ENCODE peak calls at places on chromosomes 16 and 17, in four cellular contexts. K is DND-41, M is A673, B is Caco-2. P is an unnamed sample. For H3K4me1, the result is how much of the 10 kb centered on the place peaks cover.

GRCh38 chr16:84080813-84081212 is 35.9 kb downstream of the MBTPS1 start:
- DNase-seq in K (no peak), M (no peak), B (no peak), P (no peak)

GRCh38 chr17:61337247-61337812 is 62.3 kb upstream of the TBX2 start:
- DNase-seq in K (no peak), M (no peak), B (no peak), P (no peak)

GRCh38 chr17:13044713-13045112 is 26.9 kb upstream of the ELAC2 start:
- DNase-seq in K (no peak), M (no peak), B (no peak), P (no peak)

GRCh38 chr17:33291248-33292183 is 1.6 kb downstream of the ASIC2 start:
- DNase-seq in K (no peak), M (peak), B (peak), P (no peak)

GRCh38 chr17:27475070-27475673 is 18.9 kb downstream of the KSR1 start:
- DNase-seq in K (no peak), M (no peak), B (no peak), P (no peak)

GRCh38 chr17:8091033-8091687 is 3.6 kb upstream of the ALOX12B start:
- DNase-seq in K (no peak), M (no peak), B (no peak), P (no peak)

GRCh38 chr17:41802961-41803682 is 8.6 kb downstream of the P3H4 start:
- DNase-seq in K (no peak), M (no peak), B (no peak), P (no peak)

GRCh38 chr16:67260426-67261063 is 11.8 kb downstream of the SLC9A5 start:
- DNase-seq in K (no peak), M (no peak), B (peak), P (no peak)

GRCh38 chr16:28097500-28097899 is 34.0 kb upstream of the GSG1L start:
- DNase-seq in K (no peak), M (no peak), B (no peak), P (no peak)

GRCh38 chr17:40618754-40619625 is 28.6 kb downstream of the SMARCE1 start:
- DNase-seq in K (no peak), M (no peak), B (peak), P (no peak)

GRCh38 chr16:86834451-86835035 is 256.2 kb downstream of the FOXL1 start:
- DNase-seq in K (no peak), M (peak), B (peak), P (no peak)

GRCh38 chr16:12818331-12818730 is 14.6 kb upstream of the CPPED1 start:
- DNase-seq in K (no peak), M (no peak), B (no peak), P (no peak)

GRCh38 chr16:86261379-86261778 is 248.9 kb upstream of the FOXF1 start:
- DNase-seq in K (peak), M (peak), B (peak), P (no peak)

GRCh38 chr16:27237229-27238015 is 31.1 kb downstream of the NSMCE1 start:
- DNase-seq in K (peak), M (peak), B (no peak), P (peak)

GRCh38 chr17:64118452-64118979 is 11.4 kb downstream of the ERN1 start:
- DNase-seq in K (no peak), M (peak), B (no peak), P (no peak)

GRCh38 chr17:9052921-9053320 is 31.6 kb downstream of the NTN1 start:
- DNase-seq in K (no peak), M (no peak), B (no peak), P (no peak)

GRCh38 chr17:30840775-30841174 is 9.0 kb downstream of the ATAD5 start:
- DNase-seq in K (no peak), M (no peak), B (no peak), P (no peak)

GRCh38 chr16:55569025-55569424 is 2.5 kb downstream of the CAPNS2 start:
- DNase-seq in K (no peak), M (no peak), B (no peak), P (no peak)

GRCh38 chr16:66519974-66520373 is 29.9 kb downstream of the TK2 start:
- DNase-seq in K (no peak), M (no peak), B (no peak), P (no peak)

GRCh38 chr16:60166111-60166510 is 1432.0 kb upstream of the GOT2 start:
- DNase-seq in K (no peak), M (no peak), B (no peak), P (no peak)

GRCh38 chr16:65579050-65579449 is 457.2 kb upstream of the CDH11 start:
- DNase-seq in K (no peak), M (no peak), B (no peak), P (no peak)

GRCh38 chr16:80720759-80721470 is 83.5 kb downstream of the CDYL2 start:
- DNase-seq in K (no peak), M (no peak), B (no peak), P (no peak)

DNA sequence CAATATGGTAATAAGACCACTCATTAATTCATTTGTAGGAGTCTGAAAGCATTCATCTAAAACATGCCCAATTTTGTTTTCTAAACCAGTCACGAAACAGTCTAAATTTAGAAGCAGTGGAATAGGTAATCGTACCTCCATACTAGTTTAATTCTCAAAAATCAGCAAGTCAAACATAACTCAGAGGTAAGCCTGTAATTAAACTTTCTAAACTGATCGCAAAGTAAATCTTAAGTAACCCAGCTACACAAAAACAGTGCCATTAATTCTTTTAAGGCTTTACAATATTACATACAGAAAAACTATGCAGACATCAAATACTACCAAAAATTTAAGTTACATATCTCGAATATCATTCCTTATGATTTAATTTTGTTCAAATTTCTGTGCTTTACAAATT is 31.4 kb downstream of the YWHAE start:
- DNase-seq in K (no peak), M (no peak), B (no peak), P (no peak)
- H3K4me1 ChIP-seq in K (under half), M (under half), B (under half), P (half or more)

GRCh38 chr17:80265205-80266068 is 4.8 kb downstream of the RNF213 start:
- DNase-seq in K (no peak), M (no peak), B (no peak), P (peak)
- H3K4me1 ChIP-seq in K (under half), M (under half), B (under half), P (half or more)

DNA sequence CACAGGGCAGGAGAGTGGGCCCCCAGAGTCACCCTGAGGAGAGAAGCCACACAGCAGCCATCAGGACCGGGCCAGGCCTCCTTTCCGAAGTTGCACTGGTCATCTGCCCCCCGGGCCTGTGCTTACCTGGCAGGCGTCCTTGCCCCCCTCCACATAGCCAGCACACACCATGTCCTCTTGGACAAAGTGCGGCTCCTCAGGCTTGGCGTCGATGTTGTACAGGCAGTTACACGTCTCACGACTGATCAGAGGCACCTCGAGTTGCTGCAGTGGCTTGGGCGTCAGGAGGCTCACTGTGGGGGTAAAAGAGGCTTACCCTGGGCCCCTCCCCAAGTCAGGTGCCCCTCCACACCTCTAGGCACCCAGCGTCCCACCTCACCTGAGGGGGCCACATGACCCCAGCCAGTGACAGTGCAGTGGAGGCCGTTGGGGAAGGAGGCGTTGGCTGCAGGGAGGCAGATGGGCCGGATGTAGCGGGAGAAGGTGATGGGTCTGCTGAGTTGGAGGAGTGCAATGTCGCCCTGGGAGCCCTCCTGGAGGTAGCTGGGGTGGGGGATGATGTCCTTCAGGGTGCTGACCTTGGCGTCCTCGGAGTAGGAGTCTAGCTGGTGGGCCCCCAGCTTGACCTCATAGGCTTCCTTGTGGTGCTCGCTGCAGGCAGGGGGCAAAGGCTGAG is 3.1 kb downstream of the PRSS8 start:
- DNase-seq in K (no peak), M (no peak), B (no peak), P (no peak)
- H3K4me1 ChIP-seq in K (under half), M (under half), B (half or more), P (under half)

DNA sequence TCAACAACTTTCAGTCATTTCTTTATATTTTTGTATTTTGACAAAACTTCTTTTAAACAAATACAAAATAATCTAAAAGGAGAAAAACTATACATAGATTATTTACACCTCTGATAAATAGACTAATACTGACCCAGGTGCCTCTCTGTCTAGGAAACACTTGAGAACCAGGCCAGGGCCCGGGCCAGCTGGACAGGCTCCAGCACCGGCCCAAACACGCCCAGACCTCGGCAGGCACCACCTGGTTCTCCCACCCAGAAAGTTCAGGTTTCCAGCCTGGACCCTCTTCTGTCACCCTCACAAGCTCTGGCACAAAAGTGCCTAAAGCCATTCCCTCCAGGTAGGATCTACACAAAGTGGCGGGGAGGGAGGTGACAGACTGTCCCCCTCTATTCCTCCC is 97.0 kb upstream of the DNAH17 start:
- DNase-seq in K (no peak), M (no peak), B (no peak), P (no peak)
- H3K4me1 ChIP-seq in K (under half), M (under half), B (under half), P (under half)

GRCh38 chr17:75684249-75684648 is 17.1 kb downstream of the SAP30BP start:
- DNase-seq in K (no peak), M (no peak), B (no peak), P (no peak)

GRCh38 chr17:75688209-75688771 is 21.2 kb downstream of the SAP30BP start:
- DNase-seq in K (no peak), M (no peak), B (no peak), P (no peak)

GRCh38 chr17:75684924-75685323 is 17.8 kb downstream of the SAP30BP start:
- DNase-seq in K (no peak), M (no peak), B (peak), P (no peak)

GRCh38 chr17:75683467-75684041 is 16.4 kb downstream of the SAP30BP start:
- DNase-seq in K (no peak), M (no peak), B (peak), P (no peak)

GRCh38 chr17:75685508-75685907 is 18.4 kb downstream of the SAP30BP start:
- DNase-seq in K (no peak), M (no peak), B (no peak), P (no peak)
- H3K4me1 ChIP-seq in K (under half), M (under half), B (under half), P (under half)

DNA sequence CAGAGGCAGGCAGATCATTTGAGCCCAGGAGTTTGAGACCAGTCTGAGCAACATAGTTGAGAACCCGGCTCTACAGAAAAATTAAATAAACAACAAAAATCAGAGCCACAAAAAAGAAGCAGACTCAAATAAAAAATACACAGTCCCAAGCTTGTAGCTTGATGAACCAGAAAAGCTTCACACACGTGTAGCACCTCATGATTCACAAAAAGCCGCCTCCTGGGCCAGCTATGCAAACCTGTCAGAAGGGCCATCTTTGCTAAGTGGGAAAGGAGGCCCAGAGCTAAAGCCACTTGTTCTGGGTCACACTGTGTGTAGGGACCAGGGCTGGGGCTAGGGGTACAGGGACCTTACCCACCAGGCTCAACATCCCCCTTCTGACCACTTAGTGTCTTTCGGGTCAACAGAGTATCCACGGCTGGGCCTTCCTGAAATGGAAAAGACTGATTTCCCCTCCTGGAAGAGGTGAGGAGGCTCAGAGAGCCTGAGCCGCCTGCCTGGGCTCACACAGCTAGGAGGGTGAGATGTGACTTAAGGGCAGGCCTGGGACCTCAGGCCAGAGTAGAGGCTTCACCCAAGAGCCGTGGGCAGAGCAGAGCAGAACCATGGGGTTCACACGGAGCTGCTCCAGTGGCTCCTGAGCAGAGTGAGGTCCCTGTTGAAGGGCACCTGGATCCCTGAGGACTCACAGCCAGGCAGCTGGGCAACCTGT is 269.6 kb downstream of the PARN start:
- DNase-seq in K (no peak), M (no peak), B (no peak), P (no peak)
- H3K4me1 ChIP-seq in K (under half), M (under half), B (under half), P (under half)

GRCh38 chr17:57293077-57293476 is 36.8 kb downstream of the MSI2 start:
- DNase-seq in K (no peak), M (no peak), B (peak), P (no peak)
- H3K4me1 ChIP-seq in K (half or more), M (under half), B (under half), P (under half)

GRCh38 chr16:75576384-75576811 is 10.2 kb downstream of the GABARAPL2 start:
- DNase-seq in K (no peak), M (no peak), B (no peak), P (no peak)

GRCh38 chr16:75578212-75578611 is 12.0 kb downstream of the GABARAPL2 start:
- DNase-seq in K (no peak), M (no peak), B (no peak), P (no peak)

GRCh38 chr16:75575976-75576375 is 9.8 kb downstream of the GABARAPL2 start:
- DNase-seq in K (no peak), M (no peak), B (no peak), P (no peak)

GRCh38 chr16:75579435-75579834 is 13.3 kb downstream of the GABARAPL2 start:
- DNase-seq in K (no peak), M (no peak), B (no peak), P (no peak)

GRCh38 chr16:75578725-75579124 is 12.5 kb downstream of the GABARAPL2 start:
- DNase-seq in K (no peak), M (no peak), B (no peak), P (no peak)
- H3K4me1 ChIP-seq in K (under half), M (under half), B (under half), P (under half)